ENCODE peak calls at places on chromosomes 13 and 19, in seven cellular contexts. U is transverse colon, V is A673, I is tibial artery, W is stomach, L is heart right ventricle, T is IMR-90. D is an unnamed sample.

GRCh38 chr19:3556978-3557460 is 367 bp downstream of the MFSD12 start:
- DNase-seq in U (peak; percentile 51), V (no peak), I (no peak), W (peak; percentile 48), L (no peak), T (peak; percentile 35), D (peak; percentile 79)

GRCh38 chr19:45485301-45486077 is 11.4 kb downstream of the RTN2 start:
- DNase-seq in U (peak; percentile 99), V (peak; percentile 98), I (peak; percentile 100), W (peak; percentile 99), L (peak; percentile 98), T (peak; percentile 90), D (peak; percentile 99)

GRCh38 chr19:1860133-1860775 is 3.1 kb downstream of the KLF16 start:
- DNase-seq in U (peak; percentile 85), V (peak; percentile 87), I (no peak), W (no peak), L (peak; percentile 79), T (peak; percentile 81), D (no peak)

GRCh38 chr13:109206616-109207015 is 577.2 kb downstream of the MYO16 start:
- DNase-seq in U (no peak), V (no peak), I (no peak), W (no peak), L (no peak), T (no peak), D (no peak)

GRCh38 chr19:34298891-34299510 is 44.6 kb downstream of the GARRE1 start:
- DNase-seq in U (peak; percentile 53), V (no peak), I (no peak), W (no peak), L (no peak), T (no peak), D (no peak)

GRCh38 chr19:51637362-51637978 is 7.3 kb upstream of the SIGLEC5 start:
- DNase-seq in U (no peak), V (no peak), I (no peak), W (no peak), L (no peak), T (no peak), D (no peak)

GRCh38 chr19:12611361-12611699 is 610 bp downstream of the ZNF791 start:
- DNase-seq in U (peak; percentile 77), V (peak; percentile 86), I (peak; percentile 77), W (peak; percentile 74), L (peak; percentile 86), T (peak; percentile 74), D (peak; percentile 77)

GRCh38 chr13:111436446-111436845 is 116.0 kb downstream of the TEX29 start:
- DNase-seq in U (no peak), V (no peak), I (no peak), W (no peak), L (no peak), T (no peak), D (no peak)

DNA sequence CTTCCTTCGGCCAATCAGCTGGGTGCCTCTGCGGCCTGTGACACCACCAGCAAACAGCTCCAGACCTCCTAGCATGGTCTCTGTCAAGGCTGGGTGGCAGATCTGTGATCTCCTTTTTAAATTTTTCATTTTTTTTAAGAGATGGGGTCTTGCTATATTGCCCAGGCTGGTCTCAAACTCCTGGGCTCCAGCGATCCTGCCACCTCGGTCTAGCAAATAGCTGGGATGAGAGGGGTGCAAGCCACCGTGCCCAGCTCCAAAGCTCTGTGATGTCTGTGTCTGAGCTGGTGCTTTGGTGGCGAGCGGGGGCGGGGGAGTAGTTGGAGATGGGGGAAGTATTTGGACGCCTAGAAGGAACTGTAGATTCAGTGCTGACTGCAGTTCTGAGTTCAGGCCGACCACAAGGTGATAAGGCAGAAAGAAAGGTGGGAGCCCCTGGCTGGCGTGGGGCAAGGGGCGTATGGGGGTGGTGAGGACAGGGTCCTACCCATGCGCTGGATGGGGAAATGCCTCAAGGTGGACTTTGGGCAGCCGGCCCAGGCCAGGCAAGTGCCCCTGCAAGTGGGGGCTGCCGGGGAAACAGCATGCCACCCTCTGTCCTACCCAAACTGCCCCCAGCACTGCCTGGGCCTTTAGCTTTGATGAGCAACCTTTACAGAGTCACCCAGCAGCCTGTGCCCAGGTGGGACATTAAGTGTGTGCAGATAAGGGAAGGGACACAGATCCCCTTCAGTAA is 5.5 kb downstream of the DPP9 start:
- DNase-seq in U (no peak), V (no peak), I (no peak), W (no peak), L (no peak), T (no peak), D (no peak)
- H3K27ac ChIP-seq in U (no peak overlapping the region), V (no peak overlapping the region), I (no peak overlapping the region), W (peak overlapping the region; percentile 9), L (no peak overlapping the region), T (no peak overlapping the region), D (peak overlapping the region; percentile 18)

DNA sequence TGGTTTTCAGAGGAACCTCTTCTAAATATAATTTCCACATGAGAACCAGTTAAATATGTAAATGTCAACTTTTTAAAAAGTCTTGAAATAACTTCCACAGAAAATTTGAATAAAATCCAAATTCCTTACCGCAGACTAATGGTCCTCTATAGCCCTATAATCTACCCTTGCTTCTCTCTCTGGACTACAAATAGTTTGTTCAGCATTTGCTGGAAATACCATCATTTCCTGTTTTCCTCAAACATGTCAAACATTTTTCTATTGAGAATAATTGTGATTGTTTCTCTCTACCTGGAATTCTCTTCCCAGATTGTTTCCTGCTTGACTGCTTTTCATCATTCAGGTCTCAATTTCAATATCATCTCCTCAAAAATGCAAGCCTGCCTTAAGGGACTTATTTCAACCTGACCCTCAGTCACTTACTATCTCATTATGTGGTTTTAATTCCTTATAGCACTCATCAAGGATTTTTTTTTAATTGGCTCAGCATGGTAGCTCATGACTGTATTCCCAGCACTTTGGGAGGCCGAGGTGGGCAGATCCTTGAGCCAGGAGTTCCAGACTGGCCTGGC is 898.9 kb upstream of the MIR17HG start:
- DNase-seq in U (no peak), V (no peak), I (no peak), W (no peak), L (no peak), T (no peak), D (no peak)
- H3K27ac ChIP-seq in U (no peak overlapping the region), V (no peak overlapping the region), I (no peak overlapping the region), W (no peak overlapping the region), L (no peak overlapping the region), T (no peak overlapping the region), D (no peak overlapping the region)

DNA sequence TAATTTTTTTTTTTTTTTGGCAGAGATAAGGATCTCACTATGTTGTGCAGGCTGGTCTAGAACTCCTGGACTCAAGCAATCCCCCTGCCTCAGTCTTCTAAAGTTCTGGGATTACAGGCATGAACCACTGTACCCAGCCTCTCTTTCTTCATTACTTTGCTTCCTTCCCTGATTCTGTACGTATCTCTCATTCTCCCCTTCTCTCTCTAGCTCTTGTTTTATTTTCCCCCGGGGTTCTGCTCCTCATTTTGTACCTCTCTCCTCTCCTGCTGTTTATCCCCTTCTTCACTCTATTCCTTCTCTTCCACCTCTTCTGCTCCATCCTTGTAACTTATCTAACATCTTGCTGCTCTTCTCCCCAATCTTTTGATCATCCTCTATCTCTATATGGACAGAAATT is 46.5 kb downstream of the ZNF611 start:
- DNase-seq in U (no peak), V (no peak), I (no peak), W (no peak), L (no peak), T (no peak), D (no peak)
- H3K27ac ChIP-seq in U (no peak overlapping the region), V (no peak overlapping the region), I (no peak overlapping the region), W (no peak overlapping the region), L (no peak overlapping the region), T (no peak overlapping the region), D (no peak overlapping the region)

DNA sequence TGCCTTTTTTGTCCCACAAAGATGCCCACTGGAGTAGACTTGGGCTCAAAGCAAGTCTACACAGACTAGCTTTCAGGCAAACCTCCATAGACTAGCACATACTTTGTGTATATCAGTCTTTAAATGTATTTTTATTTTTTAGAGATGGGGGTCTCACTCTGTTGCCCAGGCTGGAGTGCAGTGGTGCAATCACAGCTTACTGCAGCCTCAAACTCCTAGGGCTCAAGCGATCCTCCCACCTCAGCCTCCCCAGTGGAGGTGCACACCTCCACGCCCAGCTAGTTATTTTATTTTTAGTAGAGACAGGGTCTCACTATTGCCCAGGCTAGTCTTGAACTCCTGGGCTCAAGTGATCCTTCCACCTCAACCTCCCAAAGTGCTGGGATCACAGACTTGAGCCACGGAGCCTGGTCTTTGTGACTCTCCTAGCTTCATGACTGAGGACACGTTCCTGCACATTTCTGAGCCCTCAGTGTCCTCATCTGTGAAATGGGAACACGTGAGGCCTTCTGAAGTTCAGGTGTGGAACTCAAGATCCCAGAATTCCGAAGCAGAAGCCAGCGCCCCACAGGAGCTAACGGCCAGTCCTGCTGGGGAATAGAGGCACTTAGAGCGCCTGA is 5.1 kb upstream of the TPM4 start:
- DNase-seq in U (peak; percentile 15), V (no peak), I (no peak), W (no peak), L (no peak), T (no peak), D (peak; percentile 12)
- H3K27ac ChIP-seq in U (peak overlapping the region; percentile 99), V (no peak overlapping the region), I (peak overlapping the region; percentile 93), W (peak overlapping the region; percentile 100), L (peak overlapping the region; percentile 71), T (no peak overlapping the region), D (peak overlapping the region; percentile 91)

DNA sequence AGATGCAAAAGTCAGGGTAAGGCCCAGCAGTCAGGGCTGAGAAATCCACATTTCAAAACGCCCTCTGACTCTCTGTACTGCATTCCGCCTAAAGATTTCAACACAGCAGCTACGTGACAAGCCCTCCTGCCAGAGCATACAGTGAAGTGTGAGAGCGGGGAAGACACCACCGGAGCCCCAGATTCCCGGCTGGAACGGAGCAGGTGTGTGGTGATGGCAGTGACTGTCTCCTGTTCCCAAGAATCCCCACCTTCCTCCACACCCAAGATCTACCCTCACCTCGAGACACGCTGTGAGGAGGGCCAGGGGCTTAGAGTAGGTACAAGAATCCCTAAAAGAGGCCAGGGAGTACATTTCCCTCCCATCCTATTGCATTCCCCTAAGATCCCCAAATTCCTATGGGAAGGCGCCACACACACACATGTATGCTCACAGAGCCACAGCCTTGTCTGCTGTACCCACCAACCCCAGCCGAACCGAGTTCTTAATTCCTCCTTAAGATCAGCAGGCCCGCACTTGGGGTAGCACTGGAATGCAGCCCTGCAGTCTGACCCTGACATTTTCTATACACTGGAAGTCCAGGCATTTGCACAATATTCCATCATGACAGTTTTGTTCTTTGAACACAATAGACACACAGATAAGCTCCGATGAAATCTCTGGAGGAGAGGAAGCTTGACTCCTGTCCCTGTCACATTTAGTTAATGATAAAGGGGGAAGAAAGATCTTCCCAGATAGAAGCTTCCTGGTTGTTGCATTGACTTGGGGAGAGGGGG is 102.9 kb downstream of the FOXO1 start:
- DNase-seq in U (no peak), V (no peak), I (no peak), W (no peak), L (no peak), T (no peak), D (no peak)
- H3K27ac ChIP-seq in U (no peak overlapping the region), V (no peak overlapping the region), I (no peak overlapping the region), W (peak overlapping the region; percentile 40), L (peak overlapping the region; percentile 19), T (no peak overlapping the region), D (peak overlapping the region; percentile 18)

GRCh38 chr13:76758257-76758656 is 127.9 kb downstream of the KCTD12 start:
- DNase-seq in U (no peak), V (no peak), I (no peak), W (no peak), L (no peak), T (no peak), D (no peak)
- H3K27ac ChIP-seq in U (no peak overlapping the region), V (no peak overlapping the region), I (no peak overlapping the region), W (no peak overlapping the region), L (no peak overlapping the region), T (no peak overlapping the region), D (no peak overlapping the region)